ENCODE peak calls at places on chromosomes 1 and 21, in four cellular contexts. U is K562, Y is GM12878, O is H1. B is an unnamed sample.

GRCh38 chr1:4745560-4745959 is 91.2 kb downstream of the AJAP1 start:
- DNase-seq in Y (no peak), O (no peak), U (peak; percentile 48), B (no peak)

GRCh38 chr1:231134624-231135023 is 27.2 kb upstream of the TRIM67 start:
- DNase-seq in O (no peak), U (no peak), Y (no peak), B (no peak)

GRCh38 chr1:163824006-163824405 is 502.3 kb downstream of the NUF2 start:
- DNase-seq in Y (no peak), O (no peak), U (no peak), B (no peak)

GRCh38 chr1:53892911-53893310 is 1.1 kb upstream of the DIO1 start:
- DNase-seq in U (no peak), Y (no peak), O (no peak), B (no peak)

GRCh38 chr1:8516793-8517556 is 199.1 kb downstream of the SLC45A1 start:
- DNase-seq in Y (no peak), U (peak; percentile 25), O (no peak), B (no peak)

GRCh38 chr21:46021978-46022544 is 40.5 kb downstream of the COL6A1 start:
- DNase-seq in Y (no peak), O (no peak), U (no peak), B (no peak)

GRCh38 chr1:94792473-94792875 is 27.7 kb upstream of the SLC44A3 start:
- DNase-seq in U (no peak), Y (peak; percentile 45), O (no peak), B (no peak)

GRCh38 chr21:40231979-40232378 is 364.7 kb downstream of the PCP4 start:
- DNase-seq in Y (no peak), O (no peak), U (no peak), B (no peak)

GRCh38 chr1:36023098-36023769 is 60.7 kb upstream of the TEKT2 start:
- DNase-seq in Y (peak; percentile 90), O (no peak), U (no peak), B (no peak)

GRCh38 chr1:110556471-110556807 is 37.5 kb upstream of the KCNA10 start:
- DNase-seq in O (no peak), Y (no peak), U (no peak), B (no peak)

GRCh38 chr21:17231771-17232170 is 281.1 kb upstream of the CXADR start:
- DNase-seq in U (no peak), O (no peak), Y (no peak), B (no peak)

GRCh38 chr1:41664861-41665640 is 180.6 kb upstream of the EDN2 start:
- DNase-seq in U (no peak), O (no peak), Y (no peak), B (peak; percentile 39)

GRCh38 chr1:118077331-118078055 is 107.5 kb downstream of the SPAG17 start:
- DNase-seq in O (peak; percentile 47), U (no peak), Y (no peak), B (peak; percentile 40)

GRCh38 chr1:12712091-12712490 is 3.8 kb upstream of the AADACL3 start:
- DNase-seq in O (no peak), Y (no peak), U (no peak), B (no peak)

GRCh38 chr1:207811920-207812720 is 60.3 kb downstream of the CD46 start:
- DNase-seq in Y (no peak), U (peak; percentile 79), O (peak; percentile 57), B (no peak)

GRCh38 chr1:243731301-243731891 is 118.6 kb downstream of the AKT3 start:
- DNase-seq in O (no peak), U (no peak), Y (no peak), B (no peak)

GRCh38 chr21:27101533-27101932 is 134.6 kb upstream of the ADAMTS5 start:
- DNase-seq in Y (no peak), O (no peak), U (no peak), B (no peak)

GRCh38 chr21:27108228-27108627 is 141.3 kb upstream of the ADAMTS5 start:
- DNase-seq in U (no peak), Y (no peak), O (no peak), B (no peak)

DNA sequence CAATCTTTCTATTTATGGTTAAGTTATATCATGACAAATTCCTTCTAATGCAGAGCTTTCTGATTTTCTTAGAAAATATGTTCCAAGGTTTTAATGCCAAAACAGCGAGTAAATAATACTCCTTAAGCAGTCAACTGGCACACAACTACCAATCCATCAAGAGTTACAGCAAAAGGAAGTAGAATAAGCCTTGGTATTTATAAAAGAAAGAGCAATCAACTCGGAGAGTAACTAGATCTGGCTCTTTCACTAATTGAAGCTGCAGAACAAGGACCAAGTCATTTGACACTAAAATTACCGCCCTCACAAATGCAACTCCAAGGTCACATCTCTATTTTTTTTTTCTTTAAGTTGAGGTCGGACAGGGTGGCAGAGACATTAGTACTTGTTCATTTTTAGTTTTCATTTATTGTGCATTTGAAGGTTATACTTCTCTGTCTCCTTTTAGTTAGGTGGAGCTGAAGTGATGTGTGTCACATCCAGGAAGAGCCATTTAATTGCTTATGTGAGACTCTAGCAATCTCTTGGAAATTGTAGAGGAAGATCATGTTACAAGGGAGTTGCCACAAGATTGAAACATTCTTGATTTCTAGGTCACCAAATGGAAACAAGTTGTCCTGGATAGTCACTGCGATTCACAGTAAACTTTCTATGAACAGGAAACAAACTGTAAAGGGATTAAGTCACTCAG is 138.0 kb upstream of the ADAMTS5 start:
- DNase-seq in O (no peak), U (no peak), Y (no peak), B (no peak)
- TF ChIP-seq ATF3 in O (no peak), U (no peak), Y (no peak), B (no peak)

GRCh38 chr21:31922881-31923280 is 50.1 kb downstream of the HUNK start:
- DNase-seq in Y (no peak), U (no peak), O (no peak), B (no peak)
- TF ChIP-seq SRF in Y (no peak), U (no peak), O (no peak), B (no peak)

GRCh38 chr21:23986987-23987386 is 1620.3 kb downstream of the MRPL39 start:
- DNase-seq in U (no peak), O (no peak), Y (no peak), B (no peak)
- H3K4me1 ChIP-seq in U (no peaks in the 10 kb centered on the region), O (no peaks in the 10 kb centered on the region), Y (no peaks in the 10 kb centered on the region), B (no peaks in the 10 kb centered on the region)

DNA sequence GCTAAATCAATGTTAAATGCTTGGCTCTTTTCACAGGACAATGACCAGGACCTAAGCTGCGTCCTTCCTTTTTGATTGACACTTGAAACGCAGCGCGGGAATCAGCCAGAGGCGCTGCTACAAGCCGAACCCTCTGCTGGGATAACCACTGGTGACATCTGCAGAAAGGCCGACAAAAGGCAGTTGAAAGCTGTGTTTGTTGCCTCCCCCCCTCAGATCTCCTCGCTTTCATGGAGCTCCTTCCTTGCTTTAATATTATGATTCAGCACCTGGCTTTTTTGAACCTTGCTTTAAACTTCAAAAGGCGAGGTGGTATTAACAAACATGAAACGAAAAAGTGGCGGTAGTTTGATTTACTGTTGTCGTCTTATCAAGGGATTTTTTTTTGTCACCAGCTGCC is 204.5 kb upstream of the PROX1 start:
- DNase-seq in U (no peak), Y (no peak), O (no peak), B (no peak)
- TF ChIP-seq ATF3 in U (no peak), Y (no peak), O (no peak), B (no peak)

GRCh38 chr21:29172282-29172681 is 41.8 kb downstream of the MAP3K7CL start:
- DNase-seq in Y (no peak), U (no peak), O (no peak), B (no peak)
- TF ChIP-seq SRF in Y (no peak), U (no peak), O (no peak), B (no peak)

DNA sequence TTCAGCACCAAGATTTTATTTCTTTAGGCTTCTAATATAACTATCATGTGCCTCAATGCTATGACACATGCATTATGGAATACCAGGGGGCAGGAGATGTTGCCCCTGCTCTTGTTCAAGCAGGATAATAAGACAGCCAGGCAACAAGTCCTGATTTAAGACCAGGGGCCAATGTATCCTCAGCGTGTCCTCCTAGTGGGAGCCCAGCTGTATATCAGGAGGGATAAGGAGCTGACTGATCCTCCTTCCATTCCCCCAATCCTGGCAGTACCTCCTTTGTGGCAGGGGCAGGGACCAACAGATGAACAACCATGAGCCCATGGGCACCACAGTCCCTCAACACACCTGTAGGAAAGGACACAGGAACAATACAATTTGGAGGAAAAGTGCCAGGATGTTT is 29.3 kb downstream of the SORT1 start:
- DNase-seq in U (no peak), O (no peak), Y (no peak), B (no peak)
- H3K4me1 ChIP-seq in U (peaks cover 37% of the 10 kb centered on the region), O (peaks cover 2% of the 10 kb centered on the region), Y (peaks cover 9% of the 10 kb centered on the region), B (peaks cover 11% of the 10 kb centered on the region)

GRCh38 chr1:34143984-34144383 is 21.0 kb downstream of the CSMD2 start:
- DNase-seq in U (no peak), O (no peak), Y (no peak), B (no peak)
- TF ChIP-seq ATF3 in U (no peak), O (no peak), Y (no peak), B (no peak)

DNA sequence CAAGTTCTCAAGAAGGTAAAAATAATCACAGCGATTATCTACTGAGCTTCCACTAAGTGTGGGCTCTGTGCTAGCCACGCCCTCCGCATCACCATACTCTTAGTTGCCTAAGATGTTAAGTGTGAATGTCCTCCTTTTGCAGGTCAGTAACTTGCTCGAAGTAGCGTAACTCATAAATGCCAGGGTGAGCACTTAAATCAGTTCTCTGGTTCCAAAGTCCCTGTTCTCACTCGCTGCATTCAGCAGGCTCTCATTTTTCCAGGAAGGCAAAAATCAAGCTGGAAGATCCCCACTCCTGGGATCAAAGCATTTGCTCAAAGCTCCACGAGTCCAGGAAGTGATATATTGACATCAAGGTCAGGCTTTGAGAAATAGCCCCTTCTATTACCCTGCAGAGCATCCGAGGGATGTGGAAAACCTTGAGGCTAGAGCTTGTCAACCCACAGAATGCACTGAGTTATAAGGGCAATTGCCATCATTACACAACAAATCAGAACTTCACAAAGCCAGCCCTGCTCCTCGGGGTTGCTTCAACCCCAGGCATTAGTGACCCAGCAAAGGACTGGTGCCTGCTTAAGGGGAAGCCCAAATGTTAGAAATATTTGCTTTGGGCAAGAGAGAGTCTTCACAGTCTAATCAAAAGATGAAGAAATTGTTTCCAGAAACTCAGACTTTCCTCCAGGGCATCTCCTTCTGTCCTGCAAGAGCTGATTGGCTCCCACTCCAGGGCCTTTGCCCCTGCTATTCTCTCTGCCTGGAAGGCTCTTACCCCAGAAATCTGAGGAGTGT is 19.5 kb downstream of the SLC30A1 start:
- DNase-seq in Y (no peak), U (no peak), O (peak; percentile 27), B (no peak)
- TF ChIP-seq SRF in Y (no peak), U (no peak), O (no peak), B (no peak)

GRCh38 chr1:224623743-224624333 is 7.7 kb downstream of the CNIH3 start:
- DNase-seq in O (no peak), Y (peak; percentile 20), U (no peak), B (no peak)
- H3K4me1 ChIP-seq in O (no peaks in the 10 kb centered on the region), Y (no peaks in the 10 kb centered on the region), U (no peaks in the 10 kb centered on the region), B (peaks cover 2% of the 10 kb centered on the region)

GRCh38 chr1:19411612-19412011 is 73.7 kb downstream of the CAPZB start:
- DNase-seq in O (no peak), Y (peak; percentile 27), U (no peak), B (no peak)
- TF ChIP-seq ATF3 in O (no peak), Y (no peak), U (no peak), B (no peak)

B was measured in HCT116.